ENCODE peak calls at places on chromosomes 1 and 21, in eight cellular contexts. One of them, this sample, is unnamed.

GRCh38 chr1:236590553-236591150 is 13.7 kb downstream of the HEATR1 start:
- DNase-seq in nephron progenitor cell: no peak
- DNase-seq in HFFc6: no peak
- DNase-seq in AG09319: no peak
- DNase-seq in lower leg skin: no peak
- DNase-seq in endothelial cell: no peak
- DNase-seq in cardiac muscle cell: no peak
- DNase-seq in esophagus muscularis mucosa: no peak
- DNase-seq in this sample: no peak

GRCh38 chr1:198876371-198876871 is 237.6 kb downstream of the PTPRC start:
- DNase-seq in endothelial cell: peak; percentile 8
- DNase-seq in AG09319: no peak
- DNase-seq in HFFc6: peak; percentile 6
- DNase-seq in nephron progenitor cell: peak; percentile 36
- DNase-seq in esophagus muscularis mucosa: no peak
- DNase-seq in cardiac muscle cell: no peak
- DNase-seq in lower leg skin: no peak
- DNase-seq in this sample: no peak

GRCh38 chr1:236240690-236241089 is 41.1 kb downstream of the ERO1B start:
- DNase-seq in esophagus muscularis mucosa: no peak
- DNase-seq in endothelial cell: no peak
- DNase-seq in AG09319: no peak
- DNase-seq in cardiac muscle cell: no peak
- DNase-seq in HFFc6: no peak
- DNase-seq in nephron progenitor cell: no peak
- DNase-seq in lower leg skin: no peak
- DNase-seq in this sample: no peak

GRCh38 chr1:237799762-237800474 is 90.8 kb downstream of the ZP4 start:
- DNase-seq in endothelial cell: peak; percentile 64
- DNase-seq in HFFc6: peak; percentile 35
- DNase-seq in esophagus muscularis mucosa: no peak
- DNase-seq in lower leg skin: no peak
- DNase-seq in cardiac muscle cell: peak; percentile 74
- DNase-seq in AG09319: no peak
- DNase-seq in nephron progenitor cell: peak; percentile 72
- DNase-seq in this sample: no peak

GRCh38 chr1:200372095-200372884 is 37.5 kb downstream of the ZNF281 start:
- DNase-seq in HFFc6: peak; percentile 84
- DNase-seq in lower leg skin: no peak
- DNase-seq in AG09319: no peak
- DNase-seq in endothelial cell: no peak
- DNase-seq in cardiac muscle cell: peak; percentile 60
- DNase-seq in esophagus muscularis mucosa: no peak
- DNase-seq in nephron progenitor cell: no peak
- DNase-seq in this sample: no peak

GRCh38 chr1:64935551-64936158 is 30.7 kb downstream of the JAK1 start:
- DNase-seq in HFFc6: no peak
- DNase-seq in AG09319: no peak
- DNase-seq in nephron progenitor cell: no peak
- DNase-seq in cardiac muscle cell: no peak
- DNase-seq in esophagus muscularis mucosa: no peak
- DNase-seq in lower leg skin: no peak
- DNase-seq in endothelial cell: no peak
- DNase-seq in this sample: no peak

GRCh38 chr1:154453577-154454352 is 48.3 kb upstream of the TDRD10 start:
- DNase-seq in esophagus muscularis mucosa: no peak
- DNase-seq in cardiac muscle cell: peak; percentile 70
- DNase-seq in nephron progenitor cell: no peak
- DNase-seq in lower leg skin: no peak
- DNase-seq in AG09319: no peak
- DNase-seq in endothelial cell: no peak
- DNase-seq in HFFc6: no peak
- DNase-seq in this sample: no peak

GRCh38 chr1:152768847-152769533 is 6.0 kb upstream of the LCE1F start:
- DNase-seq in lower leg skin: no peak
- DNase-seq in nephron progenitor cell: no peak
- DNase-seq in endothelial cell: no peak
- DNase-seq in HFFc6: no peak
- DNase-seq in cardiac muscle cell: no peak
- DNase-seq in AG09319: peak; percentile 66
- DNase-seq in esophagus muscularis mucosa: no peak
- DNase-seq in this sample: no peak

GRCh38 chr1:165116732-165117131 is 239.8 kb downstream of the LMX1A start:
- DNase-seq in esophagus muscularis mucosa: no peak
- DNase-seq in endothelial cell: no peak
- DNase-seq in AG09319: no peak
- DNase-seq in lower leg skin: no peak
- DNase-seq in cardiac muscle cell: peak; percentile 68
- DNase-seq in HFFc6: peak; percentile 91
- DNase-seq in nephron progenitor cell: no peak
- DNase-seq in this sample: no peak

GRCh38 chr1:225280563-225280962 is 147.3 kb downstream of the LBR start:
- DNase-seq in endothelial cell: no peak
- DNase-seq in nephron progenitor cell: no peak
- DNase-seq in cardiac muscle cell: no peak
- DNase-seq in AG09319: no peak
- DNase-seq in HFFc6: no peak
- DNase-seq in lower leg skin: no peak
- DNase-seq in esophagus muscularis mucosa: no peak
- DNase-seq in this sample: no peak

GRCh38 chr1:161404051-161404597 is 36.4 kb upstream of the CFAP126 start:
- DNase-seq in esophagus muscularis mucosa: no peak
- DNase-seq in endothelial cell: no peak
- DNase-seq in lower leg skin: no peak
- DNase-seq in HFFc6: no peak
- DNase-seq in AG09319: no peak
- DNase-seq in nephron progenitor cell: no peak
- DNase-seq in cardiac muscle cell: no peak
- DNase-seq in this sample: no peak

GRCh38 chr1:211830055-211830329 is 571 bp downstream of the LPGAT1 start:
- DNase-seq in nephron progenitor cell: peak; percentile 59
- DNase-seq in lower leg skin: no peak
- DNase-seq in endothelial cell: no peak
- DNase-seq in esophagus muscularis mucosa: no peak
- DNase-seq in cardiac muscle cell: peak; percentile 20
- DNase-seq in HFFc6: no peak
- DNase-seq in AG09319: no peak
- DNase-seq in this sample: peak; percentile 85

GRCh38 chr1:95041491-95042165 is 31.1 kb downstream of the ALG14 start:
- DNase-seq in esophagus muscularis mucosa: no peak
- DNase-seq in HFFc6: peak; percentile 87
- DNase-seq in cardiac muscle cell: peak; percentile 92
- DNase-seq in endothelial cell: peak; percentile 49
- DNase-seq in lower leg skin: no peak
- DNase-seq in nephron progenitor cell: peak; percentile 36
- DNase-seq in AG09319: peak; percentile 66
- DNase-seq in this sample: peak; percentile 85

GRCh38 chr21:41802684-41803083 is 35.8 kb upstream of the RIPK4 start:
- DNase-seq in nephron progenitor cell: no peak
- DNase-seq in endothelial cell: no peak
- DNase-seq in esophagus muscularis mucosa: no peak
- DNase-seq in AG09319: peak; percentile 35
- DNase-seq in HFFc6: no peak
- DNase-seq in lower leg skin: peak; percentile 93
- DNase-seq in cardiac muscle cell: peak; percentile 12
- DNase-seq in this sample: no peak

GRCh38 chr1:41572224-41572623 is 87.7 kb upstream of the EDN2 start:
- DNase-seq in HFFc6: no peak
- DNase-seq in cardiac muscle cell: no peak
- DNase-seq in nephron progenitor cell: no peak
- DNase-seq in esophagus muscularis mucosa: no peak
- DNase-seq in endothelial cell: no peak
- DNase-seq in lower leg skin: peak; percentile 69
- DNase-seq in AG09319: no peak
- DNase-seq in this sample: peak; percentile 73

GRCh38 chr21:29299906-29300546 is 1.3 kb downstream of the BACH1 start:
- DNase-seq in AG09319: peak; percentile 92
- DNase-seq in HFFc6: peak; percentile 95
- DNase-seq in endothelial cell: peak; percentile 8
- DNase-seq in cardiac muscle cell: peak; percentile 88
- DNase-seq in lower leg skin: peak; percentile 85
- DNase-seq in nephron progenitor cell: peak; percentile 8
- DNase-seq in esophagus muscularis mucosa: peak; percentile 90
- DNase-seq in this sample: no peak

GRCh38 chr1:85894651-85895050 is 186.4 kb upstream of the ZNHIT6 start:
- DNase-seq in nephron progenitor cell: peak; percentile 47
- DNase-seq in cardiac muscle cell: peak; percentile 64
- DNase-seq in AG09319: peak; percentile 2
- DNase-seq in lower leg skin: no peak
- DNase-seq in endothelial cell: peak; percentile 39
- DNase-seq in HFFc6: peak; percentile 12
- DNase-seq in esophagus muscularis mucosa: no peak
- DNase-seq in this sample: no peak

GRCh38 chr21:43771199-43771675 is 4.9 kb downstream of the CSTB start:
- DNase-seq in AG09319: no peak
- DNase-seq in nephron progenitor cell: no peak
- DNase-seq in cardiac muscle cell: no peak
- DNase-seq in endothelial cell: no peak
- DNase-seq in HFFc6: no peak
- DNase-seq in esophagus muscularis mucosa: no peak
- DNase-seq in lower leg skin: no peak
- DNase-seq in this sample: no peak

GRCh38 chr21:41877901-41878830 is 978 bp downstream of the PRDM15 start:
- DNase-seq in lower leg skin: no peak
- DNase-seq in AG09319: peak; percentile 8
- DNase-seq in endothelial cell: no peak
- DNase-seq in cardiac muscle cell: peak; percentile 66
- DNase-seq in esophagus muscularis mucosa: no peak
- DNase-seq in nephron progenitor cell: no peak
- DNase-seq in HFFc6: peak; percentile 50
- DNase-seq in this sample: no peak

GRCh38 chr1:40699787-40700186 is 8.3 kb downstream of the NFYC start:
- DNase-seq in esophagus muscularis mucosa: no peak
- DNase-seq in endothelial cell: no peak
- DNase-seq in lower leg skin: no peak
- DNase-seq in nephron progenitor cell: no peak
- DNase-seq in AG09319: no peak
- DNase-seq in HFFc6: no peak
- DNase-seq in cardiac muscle cell: no peak
- DNase-seq in this sample: no peak

GRCh38 chr1:246117066-246117791 is 389.9 kb downstream of the SMYD3 start:
- DNase-seq in lower leg skin: no peak
- DNase-seq in AG09319: peak; percentile 20
- DNase-seq in esophagus muscularis mucosa: no peak
- DNase-seq in HFFc6: peak; percentile 6
- DNase-seq in nephron progenitor cell: peak; percentile 33
- DNase-seq in endothelial cell: peak; percentile 48
- DNase-seq in cardiac muscle cell: peak; percentile 71
- DNase-seq in this sample: no peak

GRCh38 chr1:39692152-39693064 is 1.2 kb upstream of the HPCAL4 start:
- DNase-seq in nephron progenitor cell: peak; percentile 56
- DNase-seq in endothelial cell: no peak
- DNase-seq in cardiac muscle cell: no peak
- DNase-seq in AG09319: no peak
- DNase-seq in HFFc6: no peak
- DNase-seq in esophagus muscularis mucosa: no peak
- DNase-seq in lower leg skin: no peak
- DNase-seq in this sample: no peak

GRCh38 chr1:62180649-62181048 is 14.0 kb upstream of the L1TD1 start:
- DNase-seq in nephron progenitor cell: no peak
- DNase-seq in cardiac muscle cell: no peak
- DNase-seq in HFFc6: no peak
- DNase-seq in esophagus muscularis mucosa: no peak
- DNase-seq in endothelial cell: peak; percentile 25
- DNase-seq in AG09319: no peak
- DNase-seq in lower leg skin: no peak
- DNase-seq in this sample: no peak

GRCh38 chr1:48876221-48876785 is 99.6 kb upstream of the BEND5 start:
- DNase-seq in HFFc6: no peak
- DNase-seq in cardiac muscle cell: peak; percentile 60
- DNase-seq in nephron progenitor cell: no peak
- DNase-seq in endothelial cell: no peak
- DNase-seq in AG09319: no peak
- DNase-seq in esophagus muscularis mucosa: no peak
- DNase-seq in lower leg skin: no peak
- DNase-seq in this sample: no peak
- TF ChIP-seq CTCF in HFFc6: no peak
- TF ChIP-seq CTCF in cardiac muscle cell: peak; percentile 21
- TF ChIP-seq CTCF in nephron progenitor cell: no peak
- TF ChIP-seq CTCF in endothelial cell: no peak
- TF ChIP-seq CTCF in AG09319: no peak
- TF ChIP-seq CTCF in esophagus muscularis mucosa: no peak
- TF ChIP-seq CTCF in lower leg skin: no peak
- TF ChIP-seq CTCF in this sample: no peak

GRCh38 chr1:109788695-109789521 is 25.2 kb upstream of the EPS8L3 start:
- DNase-seq in AG09319: no peak
- DNase-seq in HFFc6: no peak
- DNase-seq in esophagus muscularis mucosa: no peak
- DNase-seq in cardiac muscle cell: no peak
- DNase-seq in lower leg skin: peak; percentile 72
- DNase-seq in endothelial cell: peak; percentile 35
- DNase-seq in nephron progenitor cell: no peak
- DNase-seq in this sample: no peak
- TF ChIP-seq CTCF in AG09319: peak; percentile 36
- TF ChIP-seq CTCF in HFFc6: peak; percentile 68
- TF ChIP-seq CTCF in esophagus muscularis mucosa: peak; percentile 14
- TF ChIP-seq CTCF in cardiac muscle cell: peak; percentile 50
- TF ChIP-seq CTCF in lower leg skin: no peak
- TF ChIP-seq CTCF in endothelial cell: peak; percentile 33
- TF ChIP-seq CTCF in nephron progenitor cell: peak; percentile 43
- TF ChIP-seq CTCF in this sample: peak; percentile 46

GRCh38 chr1:11757047-11757446 is 4.9 kb upstream of the C1orf167 start:
- DNase-seq in endothelial cell: no peak
- DNase-seq in nephron progenitor cell: no peak
- DNase-seq in lower leg skin: no peak
- DNase-seq in esophagus muscularis mucosa: no peak
- DNase-seq in cardiac muscle cell: no peak
- DNase-seq in HFFc6: no peak
- DNase-seq in AG09319: no peak
- DNase-seq in this sample: no peak
- TF ChIP-seq CTCF in endothelial cell: no peak
- TF ChIP-seq CTCF in nephron progenitor cell: no peak
- TF ChIP-seq CTCF in lower leg skin: no peak
- TF ChIP-seq CTCF in esophagus muscularis mucosa: no peak
- TF ChIP-seq CTCF in cardiac muscle cell: no peak
- TF ChIP-seq CTCF in HFFc6: no peak
- TF ChIP-seq CTCF in AG09319: no peak
- TF ChIP-seq CTCF in this sample: no peak

DNA sequence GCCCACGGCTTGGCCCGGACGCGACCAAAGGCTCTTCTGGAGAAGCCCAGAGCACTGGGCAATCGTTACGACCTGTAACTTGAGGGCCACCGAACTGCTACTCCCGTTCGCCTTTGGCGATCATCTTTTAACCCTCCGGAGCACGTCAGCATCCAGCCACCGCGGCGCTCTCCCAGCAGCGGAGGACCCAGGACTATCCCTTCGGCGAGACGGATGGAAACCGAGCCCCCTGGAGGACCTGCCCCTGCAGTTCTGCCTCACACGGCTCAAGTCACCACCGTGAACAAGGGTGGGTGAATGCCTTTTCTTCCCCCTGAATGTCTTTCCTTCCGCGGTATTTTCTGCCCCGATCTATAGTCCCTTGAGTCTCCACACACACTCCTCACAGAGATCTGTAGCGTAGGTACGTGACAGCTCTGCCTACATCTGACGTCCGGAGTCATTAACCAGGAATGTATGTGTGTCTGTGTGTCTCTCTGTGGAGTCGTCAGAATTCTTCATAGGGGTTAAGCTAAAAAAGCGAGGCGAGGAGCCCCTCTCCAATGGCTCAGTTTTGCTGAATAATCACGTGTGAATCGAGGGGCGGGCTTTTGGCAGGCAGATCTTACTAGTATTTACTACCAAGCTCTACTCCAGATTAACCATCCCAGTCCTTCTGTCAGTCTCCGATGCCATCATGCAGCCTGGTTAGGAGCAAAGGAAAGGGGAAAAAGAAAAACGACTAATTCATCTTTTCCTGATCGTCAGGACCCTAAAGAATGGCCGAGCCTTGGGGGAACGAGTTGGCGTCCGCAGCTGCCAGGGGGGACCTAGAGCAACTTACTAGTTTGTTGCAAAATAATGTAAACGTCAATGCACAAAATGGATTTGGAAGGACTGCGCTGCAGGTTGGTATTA is at the start of gene CDKN2C:
- DNase-seq in esophagus muscularis mucosa: peak; percentile 95
- DNase-seq in endothelial cell: peak; percentile 43
- DNase-seq in nephron progenitor cell: peak; percentile 60
- DNase-seq in AG09319: peak; percentile 65
- DNase-seq in lower leg skin: peak; percentile 96
- DNase-seq in HFFc6: peak; percentile 92
- DNase-seq in cardiac muscle cell: peak; percentile 87
- DNase-seq in this sample: no peak
- TF ChIP-seq CTCF in esophagus muscularis mucosa: no peak
- TF ChIP-seq CTCF in endothelial cell: no peak
- TF ChIP-seq CTCF in nephron progenitor cell: no peak
- TF ChIP-seq CTCF in AG09319: no peak
- TF ChIP-seq CTCF in lower leg skin: no peak
- TF ChIP-seq CTCF in HFFc6: peak; percentile 23
- TF ChIP-seq CTCF in cardiac muscle cell: peak; percentile 7
- TF ChIP-seq CTCF in this sample: no peak

This sample was measured in osteocyte.